ENCODE peak calls at places on chromosome 20, in nine cellular contexts. Y, H, R, Q, O, I, X, D and L are unnamed samples.

GRCh38 chr20:46583411-46584214 is 33.2 kb upstream of the OCSTAMP start:
- DNase-seq in Y (no peak), H (no peak), R (no peak), Q (no peak), O (no peak), I (no peak), X (no peak), D (no peak), L (no peak)

GRCh38 chr20:50957276-50957675 is 1.1 kb downstream of the DPM1 start:
- DNase-seq in Y (no peak), H (no peak), R (no peak), Q (no peak), O (peak; percentile 27), I (no peak), X (peak; percentile 29), D (no peak), L (no peak)

GRCh38 chr20:6708010-6708409 is 59.5 kb upstream of the BMP2 start:
- DNase-seq in Y (no peak), H (no peak), R (no peak), Q (no peak), O (peak; percentile 53), I (no peak), X (peak; percentile 80), D (no peak), L (peak; percentile 29)

GRCh38 chr20:57953638-57954037 is 243.8 kb upstream of the PMEPA1 start:
- DNase-seq in Y (no peak), H (no peak), R (no peak), Q (no peak), O (no peak), I (no peak), X (no peak), D (no peak), L (no peak)

GRCh38 chr20:57361517-57361916 is 10.5 kb downstream of the RAE1 start:
- DNase-seq in Y (no peak), H (no peak), R (no peak), Q (no peak), O (peak; percentile 89), I (no peak), X (no peak), D (no peak), L (peak; percentile 72)

GRCh38 chr20:17938889-17939619 is 29.5 kb downstream of the SNX5 start:
- DNase-seq in Y (peak; percentile 77), H (peak; percentile 75), R (peak; percentile 66), Q (peak; percentile 48), O (peak; percentile 63), I (peak; percentile 92), X (peak; percentile 74), D (peak; percentile 81), L (no peak)

GRCh38 chr20:1802385-1803215 is 92.6 kb upstream of the SIRPA start:
- DNase-seq in Y (peak; percentile 81), H (peak; percentile 78), R (peak; percentile 90), Q (no peak), O (peak; percentile 66), I (peak; percentile 78), X (peak; percentile 59), D (peak; percentile 80), L (no peak)

GRCh38 chr20:13960525-13960924 is 29.9 kb downstream of the SEL1L2 start:
- DNase-seq in Y (no peak), H (no peak), R (no peak), Q (no peak), O (no peak), I (no peak), X (no peak), D (no peak), L (no peak)

GRCh38 chr20:32727663-32728062 is 15.6 kb downstream of the COMMD7 start:
- DNase-seq in Y (no peak), H (no peak), R (peak; percentile 30), Q (no peak), O (peak; percentile 92), I (no peak), X (no peak), D (peak; percentile 69), L (peak; percentile 83)

GRCh38 chr20:35979528-35979927 is 11.1 kb downstream of the CNBD2 start:
- DNase-seq in Y (no peak), H (no peak), R (no peak), Q (no peak), O (peak; percentile 33), I (no peak), X (no peak), D (no peak), L (no peak)

GRCh38 chr20:62860924-62861691 is 514 bp downstream of the TCFL5 start:
- DNase-seq in Y (no peak), H (no peak), R (no peak), Q (no peak), O (no peak), I (peak; percentile 30), X (no peak), D (no peak), L (no peak)

GRCh38 chr20:61807426-61808160 is 258.1 kb downstream of the TAF4 start:
- DNase-seq in Y (no peak), H (no peak), R (no peak), Q (no peak), O (no peak), I (no peak), X (peak; percentile 66), D (no peak), L (no peak)

GRCh38 chr20:63675681-63676368 is 17.7 kb downstream of the RTEL1 start:
- DNase-seq in Y (no peak), H (no peak), R (no peak), Q (no peak), O (no peak), I (no peak), X (no peak), D (no peak), L (no peak)

GRCh38 chr20:25025986-25026605 is 31.8 kb downstream of the ACSS1 start:
- DNase-seq in Y (no peak), H (no peak), R (peak; percentile 17), Q (no peak), O (no peak), I (no peak), X (no peak), D (no peak), L (no peak)

GRCh38 chr20:40797425-40797824 is 108.4 kb upstream of the MAFB start:
- DNase-seq in Y (no peak), H (no peak), R (no peak), Q (no peak), O (peak; percentile 22), I (no peak), X (no peak), D (peak; percentile 3), L (peak; percentile 1)

GRCh38 chr20:17731233-17731632 is 31.5 kb downstream of the BANF2 start:
- DNase-seq in Y (no peak), H (no peak), R (no peak), Q (no peak), O (no peak), I (no peak), X (no peak), D (no peak), L (no peak)